ENCODE peak calls at places on chromosome 17, in nine cellular contexts. M is occipital lobe; H is stimulated activated CD4-positive, alpha-beta T cell treated with anti-CD3 and anti-CD28 coated beads, Interleukin-1b, Interleukin-23, amount 100 ng/mL, for 24 hours; Q is left ventricle myocardium inferior; S is cardiac fibroblast; V is activated CD4-positive, alpha-beta T cell treated with anti-CD3 and anti-CD28 coated beads, Interleukin-2, amount 10 ng/mL, durations not matched to agents 24 days and 14 days; J is globus pallidus; F is H54; R is activated naive CD4-positive, alpha-beta T cell treated with Interleukin-2 at 50 U/mL for 16 hours. B is an unnamed sample.

GRCh38 chr17:29195465-29196081 is 15.4 kb upstream of the MYO18A start:
- DNase-seq in M (no peak), H (no peak), Q (no peak), S (no peak), V (no peak), J (no peak), F (no peak), R (no peak), B (no peak)

GRCh38 chr17:2370211-2370589 is 30.7 kb downstream of the MNT start:
- DNase-seq in M (no peak), H (no peak), Q (no peak), S (no peak), V (no peak), J (no peak), F (no peak), R (no peak), B (no peak)

GRCh38 chr17:78903101-78903779 is at the start of gene CEP295NL:
- DNase-seq in M (no peak), H (no peak), Q (no peak), S (peak; percentile 46), V (peak; percentile 60), J (no peak), F (no peak), R (no peak), B (no peak)

GRCh38 chr17:32970281-32970680 is 21.4 kb upstream of the SPACA3 start:
- DNase-seq in M (no peak), H (no peak), Q (no peak), S (peak; percentile 70), V (no peak), J (no peak), F (no peak), R (no peak), B (no peak)

GRCh38 chr17:75695141-75695829 is 26.0 kb upstream of the ITGB4 start:
- DNase-seq in M (no peak), H (no peak), Q (no peak), S (peak; percentile 70), V (no peak), J (no peak), F (peak; percentile 52), R (no peak), B (no peak)

GRCh38 chr17:7582401-7583252 is 1.0 kb upstream of the MPDU1 start:
- DNase-seq in M (no peak), H (no peak), Q (no peak), S (no peak), V (peak; percentile 63), J (no peak), F (no peak), R (no peak), B (no peak)

GRCh38 chr17:60559995-60560859 is 34.2 kb upstream of the APPBP2 start:
- DNase-seq in M (no peak), H (no peak), Q (no peak), S (no peak), V (no peak), J (no peak), F (no peak), R (no peak), B (no peak)

GRCh38 chr17:80802626-80803450 is 188.8 kb upstream of the CHMP6 start:
- DNase-seq in M (no peak), H (no peak), Q (no peak), S (no peak), V (no peak), J (no peak), F (no peak), R (no peak), B (no peak)

GRCh38 chr17:34858941-34859562 is 102.2 kb downstream of the CCT6B start:
- DNase-seq in M (no peak), H (no peak), Q (no peak), S (no peak), V (no peak), J (no peak), F (no peak), R (no peak), B (no peak)

GRCh38 chr17:49576121-49576905 is 642 bp downstream of the NXPH3 start:
- DNase-seq in M (no peak), H (no peak), Q (peak; percentile 66), S (peak; percentile 38), V (no peak), J (no peak), F (peak; percentile 76), R (no peak), B (no peak)

B was measured in hippocampal formation.